ENCODE peak calls at places on chromosome 20, in seven cellular contexts. G is CD4-positive, alpha-beta memory T cell; K is left ventricle myocardium inferior; C is OCI-LY7; T is A549; M is body of pancreas; Q is adipocyte. Z is an unnamed sample. For H3K4me1, the result is how much of the 10 kb centered on the place peaks cover.

GRCh38 chr20:63641146-63641791 is 12.0 kb downstream of the STMN3 start:
- DNase-seq in G (peak), K (no peak), C (no peak), T (peak), M (peak), Q (no peak), Z (no peak)

GRCh38 chr20:35339007-35339406 is 46.8 kb upstream of the FAM83C start:
- DNase-seq in G (no peak), K (no peak), C (no peak), T (no peak), M (no peak), Q (peak), Z (no peak)

GRCh38 chr20:52049001-52049731 is 142.4 kb downstream of the ZFP64 start:
- DNase-seq in G (no peak), K (no peak), C (no peak), T (no peak), M (no peak), Q (peak), Z (no peak)

GRCh38 chr20:38152175-38153010 is 12.7 kb downstream of the TGM2 start:
- DNase-seq in G (no peak), K (peak), C (peak), T (peak), M (peak), Q (peak), Z (peak)

GRCh38 chr20:41482647-41483552 is 116.3 kb upstream of the EMILIN3 start:
- DNase-seq in G (no peak), K (no peak), C (no peak), T (peak), M (no peak), Q (peak), Z (no peak)

GRCh38 chr20:13320702-13321101 is 99.6 kb downstream of the ISM1 start:
- DNase-seq in G (no peak), K (no peak), C (no peak), T (no peak), M (no peak), Q (no peak), Z (no peak)

GRCh38 chr20:13059398-13060136 is 50.8 kb downstream of the SPTLC3 start:
- DNase-seq in G (no peak), K (no peak), C (no peak), T (no peak), M (no peak), Q (no peak), Z (no peak)

GRCh38 chr20:8357703-8358102 is 225.6 kb downstream of the PLCB1 start:
- DNase-seq in G (no peak), K (no peak), C (no peak), T (no peak), M (no peak), Q (no peak), Z (no peak)

GRCh38 chr20:24458441-24458840 is 11.0 kb upstream of the SYNDIG1 start:
- DNase-seq in G (no peak), K (no peak), C (no peak), T (no peak), M (no peak), Q (no peak), Z (no peak)

GRCh38 chr20:38599410-38599882 is 2.2 kb upstream of the ARHGAP40 start:
- DNase-seq in G (no peak), K (peak), C (no peak), T (no peak), M (peak), Q (no peak), Z (no peak)

GRCh38 chr20:5393218-5393870 is 76.6 kb upstream of the PROKR2 start:
- DNase-seq in G (no peak), K (no peak), C (no peak), T (no peak), M (no peak), Q (no peak), Z (no peak)

DNA sequence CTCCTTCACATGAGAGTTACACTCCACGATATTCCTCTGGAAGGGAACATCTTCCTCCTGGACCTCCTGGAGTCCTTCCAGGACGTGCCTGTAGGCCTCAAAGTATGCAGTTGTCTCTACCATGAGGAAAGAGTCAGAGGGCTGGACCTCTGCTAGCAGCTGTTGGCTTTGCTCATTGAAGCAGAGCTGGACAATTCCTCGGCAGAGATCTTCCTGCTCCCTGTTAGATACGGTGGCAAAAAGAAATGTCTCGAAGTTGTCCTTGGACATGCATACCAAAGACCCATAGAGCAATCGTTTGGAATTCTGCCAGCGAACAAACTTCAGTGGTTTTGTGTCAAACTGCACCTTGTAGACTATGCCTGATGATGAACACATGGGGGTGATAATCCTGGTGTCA is 7.7 kb downstream of the ZNFX1 start:
- DNase-seq in G (no peak), K (no peak), C (no peak), T (no peak), M (no peak), Q (no peak), Z (no peak)
- H3K4me1 ChIP-seq in G (half or more), K (half or more), C (under half), T (under half), M (under half), Q (under half), Z (under half)

DNA sequence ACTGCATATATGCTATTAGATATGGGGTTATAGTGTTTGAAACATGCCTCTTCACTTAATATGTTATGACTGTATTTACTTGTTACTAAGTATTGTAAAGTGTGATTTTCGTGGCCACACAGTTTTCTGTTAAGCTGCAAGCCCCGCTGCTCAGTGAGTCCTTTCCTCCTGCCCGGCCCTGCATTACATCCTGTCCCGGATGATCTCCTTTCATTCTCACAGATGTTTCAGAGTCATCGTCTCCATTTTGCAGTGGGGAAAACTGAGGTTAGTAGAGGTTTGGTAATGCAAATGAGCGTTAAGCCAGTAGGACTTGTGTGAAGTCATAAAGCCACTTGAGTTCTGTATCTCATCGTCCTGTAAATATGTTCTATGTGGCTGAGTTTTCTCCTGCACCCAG is 155.5 kb downstream of the CFAP61 start:
- DNase-seq in G (no peak), K (no peak), C (no peak), T (no peak), M (no peak), Q (no peak), Z (no peak)
- H3K4me1 ChIP-seq in G (under half), K (half or more), C (under half), T (under half), M (under half), Q (under half), Z (under half)

GRCh38 chr20:17576215-17576614 is 6.3 kb downstream of the DSTN start:
- DNase-seq in G (no peak), K (no peak), C (no peak), T (no peak), M (no peak), Q (no peak), Z (no peak)

GRCh38 chr20:17571967-17572638 is 2.2 kb downstream of the DSTN start:
- DNase-seq in G (no peak), K (no peak), C (peak), T (no peak), M (no peak), Q (peak), Z (no peak)

GRCh38 chr20:17571153-17571527 is 1.3 kb downstream of the DSTN start:
- DNase-seq in G (no peak), K (no peak), C (peak), T (no peak), M (no peak), Q (peak), Z (no peak)

GRCh38 chr20:17570347-17571152 is 675 bp downstream of the DSTN start:
- DNase-seq in G (peak), K (peak), C (peak), T (peak), M (peak), Q (peak), Z (peak)

DNA sequence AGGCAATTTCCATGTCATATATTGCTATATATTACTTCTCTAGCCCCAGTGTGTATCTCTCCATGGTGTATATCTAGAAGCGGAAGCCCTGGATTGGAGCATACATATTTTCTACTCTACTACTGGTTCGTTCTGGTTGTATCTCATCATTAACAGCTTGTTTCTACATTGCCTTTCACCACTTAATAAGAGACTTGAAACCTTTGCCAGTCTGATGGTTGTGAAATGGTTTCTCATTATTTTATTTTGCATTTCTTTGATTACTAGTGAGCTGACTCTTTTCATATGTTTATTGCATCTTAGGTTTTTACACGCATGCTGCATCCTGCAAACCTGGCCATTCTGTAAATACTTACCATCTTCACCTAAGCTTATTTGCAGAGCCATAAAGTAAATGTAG is 3.6 kb downstream of the DSTN start:
- DNase-seq in G (no peak), K (no peak), C (no peak), T (no peak), M (no peak), Q (no peak), Z (no peak)
- H3K4me1 ChIP-seq in G (under half), K (half or more), C (under half), T (half or more), M (half or more), Q (under half), Z (under half)

DNA sequence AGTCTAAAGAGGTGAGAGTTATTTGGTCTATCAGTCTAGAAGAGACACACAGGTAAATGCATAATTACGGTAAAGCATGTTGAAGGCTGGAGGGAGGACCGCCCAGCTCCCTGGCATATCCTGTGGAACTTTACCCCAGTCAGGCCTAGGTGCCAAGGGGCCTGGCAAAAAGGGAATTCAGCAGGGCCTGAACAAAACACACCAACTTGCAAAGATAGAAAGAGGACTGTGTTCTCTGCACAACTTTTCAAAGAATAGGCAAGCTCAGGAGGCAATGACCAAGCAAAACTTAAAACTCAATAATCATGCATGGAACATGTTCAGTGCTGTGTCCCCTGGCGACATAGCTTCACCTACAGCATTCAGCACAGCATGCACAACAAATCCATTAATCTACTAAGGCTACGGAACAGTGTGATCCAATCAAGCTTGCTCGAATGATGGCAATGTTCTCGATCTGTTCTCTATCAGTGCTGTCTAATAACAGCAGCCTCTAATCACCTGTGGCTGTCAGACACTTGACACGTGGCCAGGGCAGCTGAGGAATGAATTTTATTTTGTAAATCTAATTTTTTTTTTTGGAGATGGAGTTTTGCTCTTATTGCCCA is 27.6 kb downstream of the ZMYND8 start:
- DNase-seq in G (no peak), K (no peak), C (no peak), T (no peak), M (peak), Q (no peak), Z (peak)
- H3K4me1 ChIP-seq in G (under half), K (half or more), C (under half), T (half or more), M (under half), Q (half or more), Z (under half)

DNA sequence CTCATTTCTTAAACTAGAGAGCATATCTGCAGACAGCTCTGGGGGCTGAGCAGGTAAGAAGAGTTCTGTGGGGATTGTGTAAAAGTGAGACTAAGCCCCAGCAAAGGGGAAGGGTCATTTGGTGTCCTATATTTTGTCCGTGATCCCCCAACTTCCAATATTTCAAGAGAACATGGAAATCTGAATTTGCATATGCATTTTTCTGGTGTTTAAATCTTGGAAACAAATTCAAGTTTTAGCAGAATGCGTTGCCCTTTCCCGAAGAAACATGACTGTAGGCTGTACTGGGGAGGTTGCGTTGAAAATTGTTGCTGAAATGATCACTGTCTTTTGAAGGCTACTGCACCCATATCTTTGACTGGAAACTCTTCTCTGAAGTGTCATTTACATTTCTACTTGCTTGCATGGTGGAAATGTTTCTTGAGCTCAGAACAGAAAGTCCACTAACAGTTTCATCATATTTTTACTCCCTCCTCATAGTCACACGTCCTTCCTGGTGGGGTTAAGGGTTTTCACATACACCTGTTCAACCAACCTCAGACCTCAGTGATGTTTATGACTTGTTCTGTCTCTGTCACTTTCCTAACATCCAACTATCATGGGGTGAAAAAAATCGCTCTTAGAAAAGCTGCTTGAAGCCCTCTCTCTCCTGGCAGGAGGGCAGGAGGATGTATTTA is 140.3 kb downstream of the BCAS1 start:
- DNase-seq in G (no peak), K (no peak), C (peak), T (no peak), M (no peak), Q (no peak), Z (no peak)
- H3K4me1 ChIP-seq in G (under half), K (under half), C (half or more), T (under half), M (under half), Q (under half), Z (under half)

GRCh38 chr20:49985157-49985556 is 2.4 kb downstream of the SNAI1 start:
- DNase-seq in G (no peak), K (no peak), C (no peak), T (no peak), M (no peak), Q (no peak), Z (no peak)

GRCh38 chr20:49983123-49983847 is 505 bp downstream of the SNAI1 start:
- DNase-seq in G (no peak), K (no peak), C (no peak), T (no peak), M (no peak), Q (peak), Z (no peak)

GRCh38 chr20:49985617-49986016 is 2.8 kb downstream of the SNAI1 start:
- DNase-seq in G (no peak), K (no peak), C (no peak), T (no peak), M (no peak), Q (no peak), Z (no peak)

GRCh38 chr20:49983848-49984408 is 1.1 kb downstream of the SNAI1 start:
- DNase-seq in G (no peak), K (peak), C (no peak), T (no peak), M (no peak), Q (peak), Z (no peak)

GRCh38 chr20:49984426-49985153 is 1.8 kb downstream of the SNAI1 start:
- DNase-seq in G (no peak), K (no peak), C (no peak), T (no peak), M (no peak), Q (peak), Z (no peak)
- H3K4me1 ChIP-seq in G (under half), K (half or more), C (under half), T (half or more), M (under half), Q (half or more), Z (under half)

Z was measured in uterus.